ENCODE peak calls at places on chromosomes 4 and X, in six cellular contexts. C, F, H, V, G and W are unnamed samples.

GRCh38 chr4:157803441-157804168 is 369.2 kb downstream of the GASK1B start:
- DNase-seq in C (no peak), F (no peak), H (no peak), V (peak; percentile 22), G (no peak), W (no peak)

GRCh38 chr4:41178372-41179085 is 35.8 kb downstream of the APBB2 start:
- DNase-seq in C (no peak), F (no peak), H (peak; percentile 96), V (no peak), G (no peak), W (no peak)

GRCh38 chr4:158667651-158668198 is 4.0 kb downstream of the C4orf46 start:
- DNase-seq in C (no peak), F (no peak), H (peak; percentile 66), V (no peak), G (peak; percentile 25), W (no peak)

GRCh38 chr4:139819082-139819481 is 153.5 kb downstream of the MGST2 start:
- DNase-seq in C (no peak), F (no peak), H (no peak), V (no peak), G (no peak), W (no peak)

GRCh38 chr4:59553739-59554126 is 1646.4 kb upstream of the ADGRL3 start:
- DNase-seq in C (no peak), F (no peak), H (peak; percentile 3), V (peak; percentile 51), G (no peak), W (no peak)

GRCh38 chr4:42547805-42548204 is 109.1 kb downstream of the ATP8A1 start:
- DNase-seq in C (no peak), F (no peak), H (no peak), V (no peak), G (no peak), W (no peak)

GRCh38 chr4:78551420-78552351 is at the start of gene ANXA3:
- DNase-seq in C (no peak), F (peak; percentile 78), H (peak; percentile 44), V (peak; percentile 64), G (no peak), W (peak; percentile 84)

GRCh38 chrX:124033821-124034220 is 72.3 kb downstream of the STAG2 start:
- DNase-seq in C (no peak), F (no peak), H (peak; percentile 58), V (peak; percentile 52), G (no peak), W (no peak)

GRCh38 chrX:137052641-137053235 is 18.9 kb upstream of the GPR101 start:
- DNase-seq in C (peak; percentile 8), F (no peak), H (peak; percentile 20), V (no peak), G (no peak), W (no peak)

GRCh38 chr4:186700746-186701145 is 22.9 kb downstream of the FAT1 start:
- DNase-seq in C (peak; percentile 47), F (no peak), H (peak; percentile 97), V (no peak), G (no peak), W (no peak)

GRCh38 chr4:166259081-166259480 is 386.0 kb downstream of the TLL1 start:
- DNase-seq in C (no peak), F (no peak), H (no peak), V (no peak), G (no peak), W (no peak)

GRCh38 chr4:83618991-83619390 is 83.1 kb downstream of the GPAT3 start:
- DNase-seq in C (peak; percentile 55), F (peak; percentile 19), H (peak; percentile 46), V (peak; percentile 68), G (no peak), W (peak; percentile 48)

GRCh38 chr4:72846280-72847111 is 223.0 kb downstream of the COX18 start:
- DNase-seq in C (no peak), F (peak; percentile 4), H (peak; percentile 17), V (no peak), G (no peak), W (no peak)

GRCh38 chrX:77894921-77895886 is at the start of gene MAGT1:
- DNase-seq in C (peak; percentile 96), F (peak; percentile 85), H (peak; percentile 94), V (peak; percentile 92), G (peak; percentile 95), W (peak; percentile 96)

GRCh38 chrX:42746606-42747005 is 31.4 kb downstream of the PPP1R2C start:
- DNase-seq in C (no peak), F (no peak), H (peak; percentile 23), V (peak; percentile 34), G (no peak), W (no peak)

GRCh38 chr4:74374561-74375327 is 9.8 kb downstream of the EREG start:
- DNase-seq in C (no peak), F (peak; percentile 43), H (peak; percentile 98), V (peak; percentile 99), G (no peak), W (peak; percentile 55)

GRCh38 chr4:151197258-151197657 is 79.7 kb upstream of the PRSS48 start:
- DNase-seq in C (no peak), F (no peak), H (peak; percentile 95), V (peak; percentile 73), G (no peak), W (no peak)

GRCh38 chr4:53346920-53347852 is 18.7 kb downstream of the SCFD2 start:
- DNase-seq in C (peak; percentile 33), F (no peak), H (peak; percentile 90), V (peak; percentile 86), G (no peak), W (no peak)

GRCh38 chr4:71430609-71431008 is 91.8 kb downstream of the SLC4A4 start:
- DNase-seq in C (no peak), F (no peak), H (no peak), V (no peak), G (no peak), W (no peak)

GRCh38 chrX:318068-318738 is 393 bp downstream of the GTPBP6 start:
- DNase-seq in C (peak; percentile 95), F (peak; percentile 100), H (peak; percentile 100), V (peak; percentile 99), G (peak; percentile 99), W (peak; percentile 98)

GRCh38 chr4:157421365-157421764 is 200.8 kb downstream of the GRIA2 start:
- DNase-seq in C (no peak), F (no peak), H (no peak), V (no peak), G (no peak), W (no peak)

GRCh38 chr4:8914461-8915171 is 43.0 kb upstream of the HMX1 start:
- DNase-seq in C (no peak), F (no peak), H (no peak), V (no peak), G (no peak), W (no peak)

GRCh38 chr4:37767546-37767945 is 58.9 kb upstream of the PGM2 start:
- DNase-seq in C (no peak), F (peak; percentile 76), H (peak; percentile 32), V (peak; percentile 88), G (no peak), W (peak; percentile 64)

GRCh38 chr4:30402276-30402675 is 317.9 kb upstream of the PCDH7 start:
- DNase-seq in C (no peak), F (no peak), H (no peak), V (peak; percentile 38), G (no peak), W (no peak)

GRCh38 chr4:65190780-65191179 is 479.5 kb downstream of the EPHA5 start:
- DNase-seq in C (no peak), F (no peak), H (no peak), V (no peak), G (no peak), W (no peak)

GRCh38 chr4:85125688-85126087 is 159.2 kb upstream of the WDFY3 start:
- DNase-seq in C (no peak), F (no peak), H (no peak), V (no peak), G (no peak), W (no peak)

GRCh38 chrX:79413963-79414362 is 46.8 kb upstream of the ITM2A start:
- DNase-seq in C (no peak), F (no peak), H (no peak), V (no peak), G (no peak), W (no peak)